ENCODE peak calls at places on chromosomes 12 and 14, in four cellular contexts. R is neuronal stem cell; F is stimulated activated CD4-positive, alpha-beta T cell treated with anti-CD3 and anti-CD28 coated beads, TNF-alpha, amount 100 ng/mL, for 24 hours; X is AG04449. T is an unnamed sample.

GRCh38 chr14:68771631-68772030 is 21.2 kb downstream of the ZFP36L1 start:
- DNase-seq in R (no peak), F (no peak), X (no peak), T (no peak)

GRCh38 chr14:37901978-37902377 is 305.7 kb upstream of the SSTR1 start:
- DNase-seq in R (no peak), F (no peak), X (peak), T (no peak)

GRCh38 chr12:130916251-130916911 is 37.3 kb upstream of the ADGRD1 start:
- DNase-seq in R (peak), F (no peak), X (no peak), T (no peak)

GRCh38 chr12:89339531-89339930 is 12.8 kb downstream of the DUSP6 start:
- DNase-seq in R (no peak), F (no peak), X (no peak), T (no peak)

GRCh38 chr12:85016423-85016822 is 19.7 kb downstream of the TSPAN19 start:
- DNase-seq in R (no peak), F (no peak), X (peak), T (no peak)

GRCh38 chr14:91317381-91318313 is 73.1 kb upstream of the GPR68 start:
- DNase-seq in R (no peak), F (peak), X (no peak), T (peak)

GRCh38 chr14:55645148-55645547 is 65.1 kb downstream of the KTN1 start:
- DNase-seq in R (no peak), F (no peak), X (no peak), T (no peak)

GRCh38 chr14:53881161-53881846 is 75.3 kb downstream of the BMP4 start:
- DNase-seq in R (no peak), F (no peak), X (peak), T (no peak)

GRCh38 chr14:92688434-92689375 is 59.7 kb downstream of the LGMN start:
- DNase-seq in R (no peak), F (no peak), X (no peak), T (no peak)

GRCh38 chr12:96334502-96334901 is 65.7 kb downstream of the CDK17 start:
- DNase-seq in R (no peak), F (no peak), X (no peak), T (no peak)

GRCh38 chr12:4243098-4243795 is 30.3 kb upstream of the CCND2 start:
- DNase-seq in R (no peak), F (no peak), X (no peak), T (no peak)

GRCh38 chr14:52356025-52356424 is 41.9 kb downstream of the PTGER2 start:
- DNase-seq in R (no peak), F (no peak), X (no peak), T (no peak)

T was measured in stimulated activated CD8-positive, alpha-beta memory T cell treated with anti-CD3 and anti-CD28 coated beads, Interleukin-7, amount 100 ng/mL, for 4 hours.